ENCODE peak calls at places on chromosomes 5 and 9, in seven cellular contexts. One of them, this sample, is unnamed.

GRCh38 chr9:96137666-96138429 is 164.1 kb downstream of the HSD17B3 start:
- DNase-seq in LoVo: no peak
- DNase-seq in stimulated activated CD8-positive, alpha-beta memory T cell treated with anti-CD3 and anti-CD28 coated beads, Interleukin-15, amount 100 ng/mL, for 24 hours: no peak
- DNase-seq in endodermal cell: peak; percentile 73
- DNase-seq in WERI-Rb-1: no peak
- DNase-seq in GM13976: no peak
- DNase-seq in A549: no peak
- DNase-seq in this sample: no peak

GRCh38 chr5:69010443-69010842 is 83.4 kb upstream of the SLC30A5 start:
- DNase-seq in WERI-Rb-1: no peak
- DNase-seq in stimulated activated CD8-positive, alpha-beta memory T cell treated with anti-CD3 and anti-CD28 coated beads, Interleukin-15, amount 100 ng/mL, for 24 hours: no peak
- DNase-seq in endodermal cell: no peak
- DNase-seq in A549: no peak
- DNase-seq in GM13976: no peak
- DNase-seq in LoVo: no peak
- DNase-seq in this sample: no peak

GRCh38 chr5:58923355-58923754 is 340.5 kb downstream of the RAB3C start:
- DNase-seq in A549: no peak
- DNase-seq in endodermal cell: no peak
- DNase-seq in stimulated activated CD8-positive, alpha-beta memory T cell treated with anti-CD3 and anti-CD28 coated beads, Interleukin-15, amount 100 ng/mL, for 24 hours: no peak
- DNase-seq in LoVo: no peak
- DNase-seq in GM13976: no peak
- DNase-seq in WERI-Rb-1: no peak
- DNase-seq in this sample: no peak

GRCh38 chr5:169218176-169218575 is 82.8 kb downstream of the SLIT3 start:
- DNase-seq in stimulated activated CD8-positive, alpha-beta memory T cell treated with anti-CD3 and anti-CD28 coated beads, Interleukin-15, amount 100 ng/mL, for 24 hours: no peak
- DNase-seq in endodermal cell: no peak
- DNase-seq in WERI-Rb-1: no peak
- DNase-seq in A549: no peak
- DNase-seq in GM13976: no peak
- DNase-seq in LoVo: no peak
- DNase-seq in this sample: no peak

GRCh38 chr5:50963647-50964584 is 297.5 kb downstream of the PARP8 start:
- DNase-seq in LoVo: no peak
- DNase-seq in WERI-Rb-1: no peak
- DNase-seq in stimulated activated CD8-positive, alpha-beta memory T cell treated with anti-CD3 and anti-CD28 coated beads, Interleukin-15, amount 100 ng/mL, for 24 hours: no peak
- DNase-seq in A549: no peak
- DNase-seq in GM13976: peak; percentile 42
- DNase-seq in endodermal cell: peak; percentile 72
- DNase-seq in this sample: no peak

GRCh38 chr9:107707915-107708441 is 218.4 kb upstream of the KLF4 start:
- DNase-seq in stimulated activated CD8-positive, alpha-beta memory T cell treated with anti-CD3 and anti-CD28 coated beads, Interleukin-15, amount 100 ng/mL, for 24 hours: no peak
- DNase-seq in GM13976: no peak
- DNase-seq in endodermal cell: no peak
- DNase-seq in LoVo: no peak
- DNase-seq in A549: peak; percentile 25
- DNase-seq in WERI-Rb-1: no peak
- DNase-seq in this sample: no peak

GRCh38 chr5:6849569-6849968 is 136.3 kb downstream of the TENT4A start:
- DNase-seq in WERI-Rb-1: no peak
- DNase-seq in A549: no peak
- DNase-seq in LoVo: no peak
- DNase-seq in stimulated activated CD8-positive, alpha-beta memory T cell treated with anti-CD3 and anti-CD28 coated beads, Interleukin-15, amount 100 ng/mL, for 24 hours: no peak
- DNase-seq in GM13976: no peak
- DNase-seq in endodermal cell: peak; percentile 4
- DNase-seq in this sample: no peak

GRCh38 chr5:35694481-35694880 is 76.8 kb downstream of the SPEF2 start:
- DNase-seq in stimulated activated CD8-positive, alpha-beta memory T cell treated with anti-CD3 and anti-CD28 coated beads, Interleukin-15, amount 100 ng/mL, for 24 hours: no peak
- DNase-seq in WERI-Rb-1: no peak
- DNase-seq in endodermal cell: no peak
- DNase-seq in LoVo: no peak
- DNase-seq in A549: no peak
- DNase-seq in GM13976: no peak
- DNase-seq in this sample: no peak

GRCh38 chr5:57176350-57176857 is 2.5 kb downstream of the GPBP1 start:
- DNase-seq in stimulated activated CD8-positive, alpha-beta memory T cell treated with anti-CD3 and anti-CD28 coated beads, Interleukin-15, amount 100 ng/mL, for 24 hours: no peak
- DNase-seq in A549: no peak
- DNase-seq in GM13976: no peak
- DNase-seq in WERI-Rb-1: no peak
- DNase-seq in LoVo: peak; percentile 29
- DNase-seq in endodermal cell: no peak
- DNase-seq in this sample: no peak